ENCODE peak calls at places on chromosomes 12 and 14, in seven cellular contexts. N is CD8-positive, alpha-beta T cell; E is adipocyte; Y is spleen; F is hepatocyte; Z is body of pancreas; S is mucosa of descending colon. C is an unnamed sample.

GRCh38 chr12:53726946-53727309 is 324 bp downstream of the CALCOCO1 start:
- DNase-seq in S (peak; percentile 49), E (peak; percentile 67), Z (no peak), N (no peak), Y (peak; percentile 83), F (no peak), C (no peak)

GRCh38 chr12:133057446-133057845 is 20.1 kb downstream of the ZNF84 start:
- DNase-seq in Y (no peak), S (no peak), F (no peak), N (no peak), E (no peak), Z (no peak), C (no peak)

GRCh38 chr14:21026251-21026987 is 1.6 kb upstream of the NDRG2 start:
- DNase-seq in Z (no peak), F (no peak), S (no peak), Y (no peak), N (no peak), E (no peak), C (no peak)

GRCh38 chr12:14774944-14775651 is 28.2 kb downstream of the WBP11 start:
- DNase-seq in E (peak; percentile 80), N (peak; percentile 11), Z (peak; percentile 64), Y (peak; percentile 89), S (peak; percentile 76), F (peak; percentile 62), C (no peak)

GRCh38 chr12:95336387-95337067 is 118.9 kb downstream of the VEZT start:
- DNase-seq in Y (no peak), N (no peak), Z (peak; percentile 88), F (peak; percentile 88), E (peak; percentile 92), S (peak; percentile 59), C (no peak)

GRCh38 chr14:103552011-103552797 is 10.3 kb downstream of the BAG5 start:
- DNase-seq in Y (no peak), Z (no peak), N (no peak), F (no peak), S (peak; percentile 27), E (peak; percentile 67), C (no peak)

GRCh38 chr12:109731231-109731731 is 17.7 kb downstream of the FAM222A start:
- DNase-seq in Y (peak; percentile 64), S (peak; percentile 4), F (no peak), E (no peak), Z (peak; percentile 1), N (no peak), C (no peak)

GRCh38 chr14:58395815-58396626 is at the start of gene TOMM20L:
- DNase-seq in Y (peak; percentile 95), E (peak; percentile 83), N (peak; percentile 62), Z (peak; percentile 77), F (peak; percentile 87), S (peak; percentile 88), C (no peak)

GRCh38 chr14:51860836-51861583 is 598 bp downstream of the GNG2 start:
- DNase-seq in F (no peak), Y (no peak), N (no peak), Z (no peak), E (peak; percentile 52), S (no peak), C (no peak)

GRCh38 chr12:5043589-5044419 is at the start of gene KCNA5:
- DNase-seq in F (peak; percentile 61), Y (peak; percentile 79), N (no peak), S (no peak), E (no peak), Z (peak; percentile 57), C (no peak)

GRCh38 chr12:110349521-110350151 is 53.9 kb downstream of the ANAPC7 start:
- DNase-seq in Z (no peak), F (no peak), S (no peak), Y (no peak), N (peak; percentile 7), E (no peak), C (no peak)

GRCh38 chr14:93042968-93043940 is 72.5 kb downstream of the ITPK1 start:
- DNase-seq in N (no peak), F (peak; percentile 90), E (peak; percentile 90), Y (no peak), Z (peak; percentile 94), S (peak; percentile 88), C (no peak)

GRCh38 chr14:71387753-71388152 is 480.5 kb downstream of the PCNX1 start:
- DNase-seq in Y (no peak), S (no peak), Z (no peak), F (no peak), E (no peak), N (no peak), C (no peak)

GRCh38 chr14:90641111-90642010 is 174.9 kb downstream of the TTC7B start:
- DNase-seq in N (no peak), S (no peak), F (no peak), Y (no peak), Z (no peak), E (no peak), C (no peak)

GRCh38 chr14:67464856-67465255 is 23.7 kb downstream of the TMEM229B start:
- DNase-seq in Y (no peak), E (no peak), N (no peak), Z (no peak), S (no peak), F (no peak), C (no peak)

GRCh38 chr12:81502912-81503695 is 256.0 kb downstream of the PPFIA2 start:
- DNase-seq in Z (peak; percentile 2), S (no peak), N (no peak), F (peak; percentile 14), E (peak; percentile 75), Y (no peak), C (no peak)

GRCh38 chr14:36513451-36514277 is 6.4 kb downstream of the NKX2-1 start:
- DNase-seq in F (no peak), Z (no peak), Y (no peak), N (no peak), E (no peak), S (no peak), C (no peak)

GRCh38 chr14:50943261-50943942 is 881 bp downstream of the PYGL start:
- DNase-seq in Y (peak; percentile 80), S (peak; percentile 72), N (no peak), E (peak; percentile 43), F (peak; percentile 58), Z (peak; percentile 37), C (no peak)

GRCh38 chr14:23481992-23482813 is 12.7 kb downstream of the NGDN start:
- DNase-seq in S (no peak), N (no peak), E (no peak), F (no peak), Y (no peak), Z (no peak), C (peak; percentile 26)

GRCh38 chr14:103393687-103394626 is 8.7 kb downstream of the MARK3 start:
- DNase-seq in F (peak; percentile 34), S (no peak), Z (peak; percentile 54), E (peak; percentile 82), N (no peak), Y (no peak), C (peak; percentile 68)

GRCh38 chr14:23406244-23406643 is 1.8 kb downstream of the MYH6 start:
- DNase-seq in Z (no peak), Y (no peak), N (no peak), F (no peak), S (no peak), E (no peak), C (no peak)

GRCh38 chr14:57533214-57533613 is 39.6 kb upstream of the CCDC198 start:
- DNase-seq in F (peak; percentile 27), S (no peak), N (no peak), Z (peak; percentile 7), Y (no peak), E (peak; percentile 17), C (peak; percentile 46)

GRCh38 chr14:93973607-93974006 is 2.8 kb downstream of the ASB2 start:
- DNase-seq in E (no peak), N (no peak), Y (peak; percentile 74), Z (no peak), F (no peak), S (no peak), C (no peak)

GRCh38 chr12:8636581-8636980 is 23.9 kb upstream of the AICDA start:
- DNase-seq in F (no peak), Y (no peak), N (no peak), Z (no peak), E (no peak), S (no peak), C (no peak)

GRCh38 chr12:99985129-99985570 is 414 bp upstream of the ANKS1B start:
- DNase-seq in F (no peak), N (no peak), S (no peak), E (no peak), Y (no peak), Z (no peak), C (no peak)

GRCh38 chr12:99981639-99982190 is 3.0 kb downstream of the ANKS1B start:
- DNase-seq in S (no peak), E (no peak), F (no peak), N (no peak), Y (no peak), Z (no peak), C (no peak)

GRCh38 chr12:99984271-99985128 is at the start of gene ANKS1B:
- DNase-seq in E (peak; percentile 86), Y (no peak), N (no peak), F (peak; percentile 72), S (peak; percentile 58), Z (peak; percentile 62), C (no peak)

GRCh38 chr12:99983721-99984258 is 946 bp downstream of the ANKS1B start:
- DNase-seq in N (no peak), Z (peak; percentile 3), E (peak; percentile 27), S (no peak), F (peak; percentile 4), Y (no peak), C (no peak)

GRCh38 chr12:99985631-99986030 is 895 bp upstream of the ANKS1B start:
- DNase-seq in Z (no peak), N (no peak), F (no peak), S (no peak), Y (no peak), E (no peak), C (no peak)
- H3K4me3 ChIP-seq in Z (no peak overlapping the region), N (no peak overlapping the region), F (peak overlapping the region; percentile 68), S (no peak overlapping the region), Y (no peak overlapping the region), E (peak overlapping the region; percentile 88), C (no peak overlapping the region)

GRCh38 chr12:57135487-57135886 is 7.2 kb downstream of the LRP1 start:
- DNase-seq in F (peak; percentile 58), Y (no peak), N (no peak), Z (no peak), E (peak; percentile 68), S (no peak), C (no peak)
- H3K4me3 ChIP-seq in F (no peak overlapping the region), Y (no peak overlapping the region), N (no peak overlapping the region), Z (no peak overlapping the region), E (peak overlapping the region; percentile 61), S (no peak overlapping the region), C (no peak overlapping the region)

GRCh38 chr14:88143817-88144216 is 138.9 kb downstream of the GPR65 start:
- DNase-seq in Y (no peak), F (no peak), S (no peak), E (no peak), Z (no peak), N (no peak), C (no peak)

GRCh38 chr14:88142990-88143389 is 138.1 kb downstream of the GPR65 start:
- DNase-seq in Y (no peak), F (peak; percentile 25), E (no peak), N (no peak), Z (no peak), S (no peak), C (no peak)

GRCh38 chr14:88140874-88141273 is 135.9 kb downstream of the GPR65 start:
- DNase-seq in Y (no peak), S (no peak), F (no peak), N (no peak), Z (no peak), E (no peak), C (no peak)
- H3K4me3 ChIP-seq in Y (no peak overlapping the region), S (no peak overlapping the region), F (no peak overlapping the region), N (no peak overlapping the region), Z (no peak overlapping the region), E (no peak overlapping the region), C (no peak overlapping the region)

GRCh38 chr12:107352347-107353081 is 259.2 kb upstream of the CRY1 start:
- DNase-seq in F (no peak), Y (no peak), Z (peak; percentile 16), N (no peak), E (no peak), S (no peak), C (no peak)
- H3K4me3 ChIP-seq in F (no peak overlapping the region), Y (no peak overlapping the region), Z (no peak overlapping the region), N (no peak overlapping the region), E (no peak overlapping the region), S (no peak overlapping the region), C (no peak overlapping the region)